ENCODE peak calls at places on chromosome 12, in eight cellular contexts. H, F, J, Z, U, A, Q and S are unnamed samples.

GRCh38 chr12:94649349-94650142 is 811 bp downstream of the TMCC3 start:
- DNase-seq in F (peak; percentile 53), Q (peak; percentile 26), J (no peak), U (peak; percentile 87), Z (peak; percentile 66), H (peak; percentile 52), A (peak; percentile 82), S (peak; percentile 44)

GRCh38 chr12:70430400-70430799 is 64.3 kb downstream of the KCNMB4 start:
- DNase-seq in F (no peak), J (no peak), Z (no peak), A (no peak), H (no peak), Q (no peak), U (no peak), S (no peak)

GRCh38 chr12:62256408-62257079 is 3.7 kb upstream of the USP15 start:
- DNase-seq in Z (no peak), U (no peak), H (no peak), J (no peak), F (peak; percentile 32), Q (no peak), A (no peak), S (no peak)

GRCh38 chr12:130031571-130032189 is 127.9 kb upstream of the TMEM132D start:
- DNase-seq in Z (peak; percentile 48), J (no peak), H (no peak), Q (peak; percentile 57), F (no peak), A (peak; percentile 78), U (peak; percentile 62), S (peak; percentile 71)

GRCh38 chr12:6915789-6916285 is 1.5 kb downstream of the ENO2 start:
- DNase-seq in A (no peak), F (no peak), H (no peak), J (no peak), Q (no peak), Z (no peak), U (no peak), S (no peak)

GRCh38 chr12:99427104-99427503 is 220.4 kb upstream of the GARIN6 start:
- DNase-seq in H (no peak), F (no peak), A (no peak), Z (no peak), U (no peak), Q (no peak), J (no peak), S (no peak)

GRCh38 chr12:79737875-79738718 is 47.3 kb upstream of the PAWR start:
- DNase-seq in J (no peak), A (no peak), F (peak; percentile 33), U (peak; percentile 51), H (peak; percentile 76), Z (peak; percentile 57), Q (peak; percentile 79), S (peak; percentile 5)

GRCh38 chr12:49345048-49345839 is 1.4 kb upstream of the DNAJC22 start:
- DNase-seq in A (peak; percentile 74), F (peak; percentile 29), Q (no peak), H (no peak), J (no peak), U (peak; percentile 64), Z (peak; percentile 24), S (peak; percentile 26)

GRCh38 chr12:125065753-125066570 is 727 bp downstream of the AACS start:
- DNase-seq in Q (no peak), J (no peak), U (no peak), H (no peak), Z (no peak), A (no peak), F (no peak), S (no peak)

GRCh38 chr12:80178846-80179245 is 79.5 kb downstream of the OTOGL start:
- DNase-seq in H (no peak), Q (no peak), U (no peak), A (no peak), Z (no peak), F (no peak), J (no peak), S (no peak)

GRCh38 chr12:105741786-105742566 is 396.8 kb downstream of the NUAK1 start:
- DNase-seq in Z (no peak), Q (no peak), H (peak; percentile 86), J (no peak), F (peak; percentile 43), A (no peak), U (no peak), S (no peak)

GRCh38 chr12:12072064-12072760 is 1.5 kb downstream of the BCL2L14 start:
- DNase-seq in F (no peak), Z (peak; percentile 74), U (peak; percentile 62), H (no peak), Q (no peak), J (no peak), A (no peak), S (no peak)
- TF ChIP-seq CTCF in F (no peak), Z (peak; percentile 36), U (no peak), H (no peak), Q (no peak), J (no peak), A (no peak), S (no peak)

DNA sequence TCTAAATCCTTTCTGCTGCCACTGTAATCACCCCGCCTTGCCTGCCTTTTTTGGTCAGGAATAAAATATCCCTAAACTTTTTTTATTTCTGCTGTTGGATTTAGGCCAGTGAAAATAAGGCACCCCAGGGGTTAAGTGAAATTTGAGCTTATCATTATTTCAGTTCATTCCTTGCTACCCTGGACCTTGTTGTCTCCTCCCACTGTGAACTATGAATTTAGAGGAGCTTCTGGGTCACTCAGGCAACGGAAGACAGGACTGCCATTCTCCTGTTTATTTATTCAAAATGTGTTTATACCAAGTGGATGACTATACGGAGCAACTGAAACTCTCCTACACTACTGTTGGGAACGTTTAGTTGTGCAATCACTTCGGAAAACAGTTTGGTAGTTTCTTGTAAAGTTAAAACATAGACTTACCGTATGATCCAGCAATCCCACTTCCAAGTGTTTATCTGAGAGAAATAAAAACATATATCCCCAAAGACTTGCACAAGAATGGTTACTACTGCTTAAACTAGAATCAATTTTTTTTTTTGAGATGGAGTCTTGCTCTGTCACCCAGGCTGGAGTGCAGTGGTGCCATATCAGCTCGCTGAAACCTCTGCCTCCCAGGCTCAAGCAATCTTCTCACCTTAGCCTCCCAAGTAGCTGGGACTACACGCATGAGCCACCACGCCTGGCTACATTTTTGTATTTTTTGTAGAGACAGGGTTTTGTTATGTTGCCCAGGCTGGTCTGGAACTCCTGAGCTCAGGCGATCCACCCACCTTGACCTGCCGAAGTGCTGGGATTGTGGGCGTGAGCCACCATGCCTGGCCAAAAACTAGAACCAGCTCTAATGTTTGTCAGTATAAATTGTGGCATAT is 2.3 kb upstream of the TRAFD1 start:
- DNase-seq in Z (no peak), U (no peak), J (no peak), A (no peak), H (peak; percentile 98), F (no peak), Q (peak; percentile 64), S (no peak)
- H3K4me3 ChIP-seq in Z (no peak overlapping the region), U (no peak overlapping the region), J (no peak overlapping the region), A (no peak overlapping the region), H (no peak overlapping the region), F (no peak overlapping the region), Q (no peak overlapping the region), S (no peak overlapping the region)

GRCh38 chr12:92080390-92081285 is 65.0 kb downstream of the BTG1 start:
- DNase-seq in U (no peak), Z (no peak), Q (peak; percentile 90), A (no peak), H (peak; percentile 68), F (no peak), J (no peak), S (no peak)

GRCh38 chr12:92076106-92076505 is 69.5 kb downstream of the BTG1 start:
- DNase-seq in Z (no peak), J (no peak), Q (no peak), F (no peak), H (no peak), A (no peak), U (no peak), S (no peak)

GRCh38 chr12:92077530-92077929 is 68.1 kb downstream of the BTG1 start:
- DNase-seq in U (no peak), F (no peak), H (no peak), Q (no peak), Z (no peak), J (no peak), A (no peak), S (no peak)

GRCh38 chr12:92079054-92079385 is 66.6 kb downstream of the BTG1 start:
- DNase-seq in U (no peak), H (no peak), A (no peak), Q (no peak), J (no peak), F (no peak), Z (no peak), S (no peak)

DNA sequence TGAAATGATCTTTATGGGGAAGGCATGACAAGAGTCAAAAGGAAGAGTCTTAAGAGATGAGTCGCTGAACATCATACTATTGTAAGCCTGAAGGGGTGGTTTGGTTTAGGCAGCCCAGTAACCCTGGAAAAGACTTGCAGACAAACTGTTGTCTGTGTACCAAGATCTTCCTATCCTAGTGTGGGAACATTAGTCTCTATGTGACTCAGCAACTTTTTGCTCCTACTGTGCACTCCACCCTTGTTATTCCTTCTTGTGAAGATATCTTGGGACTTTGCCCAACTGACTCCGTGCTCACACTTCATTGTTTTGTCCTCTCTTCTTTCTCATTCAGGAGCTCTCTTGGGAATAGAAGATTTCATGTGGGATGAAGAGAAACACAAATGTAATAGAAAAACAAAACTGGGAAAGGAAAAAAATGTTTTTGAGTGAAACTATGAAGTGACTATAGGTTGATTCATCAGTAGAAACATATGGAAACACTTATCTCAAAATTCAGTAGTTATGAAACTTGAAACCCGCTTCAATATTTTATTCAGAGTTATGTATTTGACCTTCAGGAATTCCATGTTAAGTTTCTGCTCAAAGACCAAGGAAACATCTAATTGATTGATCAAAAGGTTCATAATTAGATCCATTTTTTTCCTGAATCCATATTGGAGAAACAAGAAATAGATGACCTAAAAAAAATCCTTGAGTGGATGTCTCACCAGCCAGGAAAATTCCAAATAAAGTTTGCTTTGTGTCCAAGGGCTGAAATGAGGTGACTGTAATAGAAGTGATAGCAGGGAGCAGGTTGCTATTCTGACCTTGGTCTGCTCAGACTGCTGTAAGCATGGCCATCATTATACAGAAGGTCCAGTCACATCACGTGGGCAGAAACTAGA is 67.2 kb downstream of the BTG1 start:
- DNase-seq in H (peak; percentile 99), U (no peak), Q (peak; percentile 96), J (no peak), F (peak; percentile 53), A (no peak), Z (peak; percentile 18), S (no peak)
- H3K27ac ChIP-seq in H (peak overlapping the region; percentile 62), U (no peak overlapping the region), Q (peak overlapping the region; percentile 78), J (peak overlapping the region; percentile 29), F (no peak overlapping the region), A (peak overlapping the region; percentile 4), Z (peak overlapping the region; percentile 7), S (no peak overlapping the region)

GRCh38 chr12:9132008-9132535 is 16.4 kb upstream of the A2M start:
- DNase-seq in Z (no peak), Q (peak; percentile 20), U (peak; percentile 48), F (no peak), J (no peak), H (peak; percentile 86), A (no peak), S (no peak)

GRCh38 chr12:9130244-9130643 is 14.5 kb upstream of the A2M start:
- DNase-seq in F (no peak), H (no peak), A (no peak), U (no peak), Z (no peak), J (no peak), Q (no peak), S (no peak)

GRCh38 chr12:9133243-9133938 is 17.7 kb upstream of the A2M start:
- DNase-seq in J (no peak), Q (no peak), U (no peak), F (no peak), Z (no peak), A (no peak), H (peak; percentile 71), S (no peak)

GRCh38 chr12:9135903-9136310 is 20.2 kb upstream of the A2M start:
- DNase-seq in F (no peak), A (no peak), Z (no peak), H (no peak), U (no peak), J (no peak), Q (no peak), S (no peak)

GRCh38 chr12:9134981-9135628 is 19.4 kb upstream of the A2M start:
- DNase-seq in A (no peak), Z (no peak), H (peak; percentile 92), U (no peak), J (no peak), F (no peak), Q (peak; percentile 51), S (no peak)
- TF ChIP-seq CTCF in A (peak; percentile 26), Z (no peak), H (peak; percentile 59), U (peak; percentile 32), J (peak; percentile 11), F (no peak), Q (peak; percentile 25), S (no peak)